ENCODE peak calls at places on chromosomes 11 and 22, in six cellular contexts. One of them, this sample, is unnamed.

GRCh38 chr11:23859087-23859486 is 637.8 kb upstream of the LUZP2 start:
- DNase-seq in adrenal gland: no peak
- DNase-seq in cardiac muscle cell: no peak
- DNase-seq in sigmoid colon: no peak
- DNase-seq in lower lobe of right lung: no peak
- DNase-seq in fibroblast of lung: no peak
- DNase-seq in this sample: no peak

GRCh38 chr11:2313051-2313951 is 11.5 kb downstream of the TSPAN32 start:
- DNase-seq in cardiac muscle cell: no peak
- DNase-seq in lower lobe of right lung: peak
- DNase-seq in sigmoid colon: peak
- DNase-seq in adrenal gland: no peak
- DNase-seq in fibroblast of lung: no peak
- DNase-seq in this sample: no peak

GRCh38 chr11:13861411-13861810 is 101.1 kb upstream of the SPON1 start:
- DNase-seq in cardiac muscle cell: no peak
- DNase-seq in adrenal gland: no peak
- DNase-seq in sigmoid colon: no peak
- DNase-seq in lower lobe of right lung: no peak
- DNase-seq in fibroblast of lung: no peak
- DNase-seq in this sample: no peak

GRCh38 chr11:7971846-7972245 is 6.6 kb upstream of the NLRP10 start:
- DNase-seq in sigmoid colon: no peak
- DNase-seq in fibroblast of lung: no peak
- DNase-seq in cardiac muscle cell: peak
- DNase-seq in adrenal gland: no peak
- DNase-seq in lower lobe of right lung: no peak
- DNase-seq in this sample: no peak

GRCh38 chr22:23751441-23751996 is 607 bp upstream of the ZNF70 start:
- DNase-seq in adrenal gland: peak
- DNase-seq in sigmoid colon: peak
- DNase-seq in cardiac muscle cell: no peak
- DNase-seq in fibroblast of lung: peak
- DNase-seq in lower lobe of right lung: no peak
- DNase-seq in this sample: no peak

GRCh38 chr11:77127969-77128691 is at the start of gene MYO7A:
- DNase-seq in adrenal gland: peak
- DNase-seq in lower lobe of right lung: no peak
- DNase-seq in cardiac muscle cell: peak
- DNase-seq in sigmoid colon: no peak
- DNase-seq in fibroblast of lung: peak
- DNase-seq in this sample: peak

GRCh38 chr22:26835929-26836528 is 178.6 kb downstream of the MIAT start:
- DNase-seq in sigmoid colon: no peak
- DNase-seq in fibroblast of lung: peak
- DNase-seq in adrenal gland: peak
- DNase-seq in lower lobe of right lung: no peak
- DNase-seq in cardiac muscle cell: peak
- DNase-seq in this sample: peak

GRCh38 chr22:49934891-49935557 is 16.6 kb downstream of the CRELD2 start:
- DNase-seq in fibroblast of lung: peak
- DNase-seq in adrenal gland: peak
- DNase-seq in lower lobe of right lung: peak
- DNase-seq in cardiac muscle cell: peak
- DNase-seq in sigmoid colon: peak
- DNase-seq in this sample: no peak

GRCh38 chr11:57379732-57380131 is 1.2 kb downstream of the PRG3 start:
- DNase-seq in sigmoid colon: no peak
- DNase-seq in adrenal gland: no peak
- DNase-seq in cardiac muscle cell: peak
- DNase-seq in fibroblast of lung: peak
- DNase-seq in lower lobe of right lung: no peak
- DNase-seq in this sample: no peak

GRCh38 chr22:49212002-49212401 is 615.7 kb downstream of the BRD1 start:
- DNase-seq in adrenal gland: peak
- DNase-seq in fibroblast of lung: no peak
- DNase-seq in cardiac muscle cell: no peak
- DNase-seq in lower lobe of right lung: peak
- DNase-seq in sigmoid colon: peak
- DNase-seq in this sample: no peak

GRCh38 chr22:47574551-47574950 is 812.1 kb downstream of the TBC1D22A start:
- DNase-seq in fibroblast of lung: no peak
- DNase-seq in adrenal gland: no peak
- DNase-seq in lower lobe of right lung: no peak
- DNase-seq in sigmoid colon: no peak
- DNase-seq in cardiac muscle cell: no peak
- DNase-seq in this sample: no peak

GRCh38 chr22:39392341-39392948 is 7.1 kb upstream of the TAB1 start:
- DNase-seq in adrenal gland: no peak
- DNase-seq in fibroblast of lung: no peak
- DNase-seq in cardiac muscle cell: peak
- DNase-seq in sigmoid colon: no peak
- DNase-seq in lower lobe of right lung: no peak
- DNase-seq in this sample: no peak

GRCh38 chr11:19697721-19698121 is 14.9 kb upstream of the NAV2 start:
- DNase-seq in lower lobe of right lung: no peak
- DNase-seq in adrenal gland: no peak
- DNase-seq in cardiac muscle cell: peak
- DNase-seq in fibroblast of lung: no peak
- DNase-seq in sigmoid colon: no peak
- DNase-seq in this sample: no peak

GRCh38 chr11:128886401-128887119 is 4.6 kb upstream of the KCNJ5 start:
- DNase-seq in fibroblast of lung: no peak
- DNase-seq in cardiac muscle cell: no peak
- DNase-seq in adrenal gland: no peak
- DNase-seq in lower lobe of right lung: no peak
- DNase-seq in sigmoid colon: no peak
- DNase-seq in this sample: no peak

GRCh38 chr22:36417281-36417686 is 29.5 kb upstream of the MYH9 start:
- DNase-seq in cardiac muscle cell: no peak
- DNase-seq in adrenal gland: peak
- DNase-seq in sigmoid colon: no peak
- DNase-seq in fibroblast of lung: peak
- DNase-seq in lower lobe of right lung: peak
- DNase-seq in this sample: no peak

GRCh38 chr11:60164550-60165075 is 18.3 kb downstream of the MS4A6A start:
- DNase-seq in lower lobe of right lung: no peak
- DNase-seq in sigmoid colon: no peak
- DNase-seq in cardiac muscle cell: no peak
- DNase-seq in adrenal gland: no peak
- DNase-seq in fibroblast of lung: no peak
- DNase-seq in this sample: no peak

GRCh38 chr11:89625171-89625570 is 84.9 kb upstream of the TRIM77 start:
- DNase-seq in adrenal gland: no peak
- DNase-seq in cardiac muscle cell: no peak
- DNase-seq in fibroblast of lung: no peak
- DNase-seq in lower lobe of right lung: no peak
- DNase-seq in sigmoid colon: no peak
- DNase-seq in this sample: no peak

GRCh38 chr11:32113200-32113599 is 22.3 kb downstream of the RCN1 start:
- DNase-seq in fibroblast of lung: peak
- DNase-seq in lower lobe of right lung: no peak
- DNase-seq in sigmoid colon: no peak
- DNase-seq in adrenal gland: no peak
- DNase-seq in cardiac muscle cell: no peak
- DNase-seq in this sample: peak

GRCh38 chr22:25111579-25112517 is 87.8 kb upstream of the CRYBB3 start:
- DNase-seq in fibroblast of lung: no peak
- DNase-seq in adrenal gland: peak
- DNase-seq in cardiac muscle cell: no peak
- DNase-seq in sigmoid colon: no peak
- DNase-seq in lower lobe of right lung: peak
- DNase-seq in this sample: no peak

GRCh38 chr11:87719311-87720073 is 455.8 kb downstream of the RAB38 start:
- DNase-seq in cardiac muscle cell: no peak
- DNase-seq in lower lobe of right lung: no peak
- DNase-seq in sigmoid colon: no peak
- DNase-seq in adrenal gland: no peak
- DNase-seq in fibroblast of lung: no peak
- DNase-seq in this sample: no peak

GRCh38 chr22:31625661-31626426 is 36.2 kb downstream of the PISD start:
- DNase-seq in cardiac muscle cell: peak
- DNase-seq in fibroblast of lung: no peak
- DNase-seq in lower lobe of right lung: no peak
- DNase-seq in sigmoid colon: peak
- DNase-seq in adrenal gland: peak
- DNase-seq in this sample: peak

DNA sequence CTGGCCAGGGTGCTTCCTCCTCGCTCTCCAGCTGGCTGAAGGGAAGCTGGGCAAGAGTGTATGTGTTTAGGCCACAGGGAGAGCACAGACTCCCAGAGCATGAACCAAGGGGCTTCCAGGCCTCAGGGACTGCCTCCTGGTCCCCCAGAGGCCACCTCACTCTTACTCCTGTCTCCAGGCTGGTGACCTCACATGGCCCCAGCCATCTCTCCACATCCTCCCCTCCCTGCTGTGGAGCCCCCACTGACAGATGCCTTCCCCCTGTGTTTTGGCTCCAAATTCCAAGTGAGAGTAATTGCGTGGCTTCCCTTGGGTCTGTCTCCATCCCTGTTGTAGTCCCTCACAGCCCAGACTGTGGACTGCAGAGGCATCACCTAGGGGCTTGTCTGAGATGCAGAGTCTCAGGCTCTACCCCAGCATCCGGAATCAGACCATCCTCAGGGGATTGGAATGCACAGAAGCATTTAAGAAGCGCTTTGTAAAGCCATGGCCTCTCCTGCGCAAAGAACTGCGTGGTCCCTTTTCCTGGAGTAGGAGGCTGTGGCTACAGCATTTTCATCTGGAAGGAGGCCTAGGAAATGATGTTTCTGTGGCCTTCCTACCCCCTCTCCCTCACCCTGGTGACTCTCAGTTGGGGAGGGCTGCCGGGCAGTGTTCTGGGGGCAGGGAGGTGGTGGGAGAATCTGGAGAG is 91.1 kb downstream of the ATXN10 start:
- DNase-seq in sigmoid colon: no peak
- DNase-seq in fibroblast of lung: no peak
- DNase-seq in cardiac muscle cell: no peak
- DNase-seq in adrenal gland: no peak
- DNase-seq in lower lobe of right lung: no peak
- DNase-seq in this sample: no peak
- H3K27ac ChIP-seq in sigmoid colon: peak
- H3K27ac ChIP-seq in fibroblast of lung: no peak
- H3K27ac ChIP-seq in cardiac muscle cell: peak
- H3K27ac ChIP-seq in adrenal gland: no peak
- H3K27ac ChIP-seq in lower lobe of right lung: no peak
- H3K27ac ChIP-seq in this sample: no peak

DNA sequence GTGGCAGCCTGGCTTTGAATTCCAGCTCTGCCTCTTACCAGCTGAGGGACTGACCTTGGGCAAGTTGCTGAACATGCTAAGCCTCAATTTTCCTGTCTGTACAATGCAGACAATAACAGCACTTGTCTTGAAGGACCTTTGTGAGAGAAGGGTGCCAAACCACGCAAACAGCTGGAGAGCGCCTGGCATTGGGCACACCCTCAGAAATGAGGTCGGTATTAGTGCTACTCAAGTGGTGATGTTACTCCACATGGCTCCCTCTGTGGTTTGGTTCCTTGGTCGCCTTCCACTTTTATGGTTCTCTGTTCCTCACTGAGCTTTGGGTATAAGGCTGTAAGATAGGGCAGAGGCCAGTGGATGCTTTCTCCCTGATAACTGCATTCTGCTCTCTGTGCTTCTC is 8.2 kb downstream of the UBASH3B start:
- DNase-seq in sigmoid colon: no peak
- DNase-seq in adrenal gland: no peak
- DNase-seq in fibroblast of lung: no peak
- DNase-seq in cardiac muscle cell: no peak
- DNase-seq in lower lobe of right lung: no peak
- DNase-seq in this sample: no peak
- H3K27ac ChIP-seq in sigmoid colon: no peak
- H3K27ac ChIP-seq in adrenal gland: no peak
- H3K27ac ChIP-seq in fibroblast of lung: no peak
- H3K27ac ChIP-seq in cardiac muscle cell: no peak
- H3K27ac ChIP-seq in lower lobe of right lung: no peak
- H3K27ac ChIP-seq in this sample: no peak

GRCh38 chr22:41654322-41654721 is 33.2 kb downstream of the XRCC6 start:
- DNase-seq in fibroblast of lung: no peak
- DNase-seq in cardiac muscle cell: no peak
- DNase-seq in lower lobe of right lung: no peak
- DNase-seq in adrenal gland: no peak
- DNase-seq in sigmoid colon: no peak
- DNase-seq in this sample: no peak

GRCh38 chr22:41659941-41660340 is 28.7 kb downstream of the SNU13 start:
- DNase-seq in cardiac muscle cell: no peak
- DNase-seq in adrenal gland: no peak
- DNase-seq in lower lobe of right lung: no peak
- DNase-seq in sigmoid colon: no peak
- DNase-seq in fibroblast of lung: no peak
- DNase-seq in this sample: no peak

GRCh38 chr22:41657709-41658108 is 31.0 kb downstream of the SNU13 start:
- DNase-seq in fibroblast of lung: no peak
- DNase-seq in lower lobe of right lung: no peak
- DNase-seq in sigmoid colon: no peak
- DNase-seq in adrenal gland: no peak
- DNase-seq in cardiac muscle cell: no peak
- DNase-seq in this sample: no peak

GRCh38 chr22:41658869-41659268 is 29.8 kb downstream of the SNU13 start:
- DNase-seq in cardiac muscle cell: no peak
- DNase-seq in lower lobe of right lung: no peak
- DNase-seq in adrenal gland: no peak
- DNase-seq in sigmoid colon: no peak
- DNase-seq in fibroblast of lung: no peak
- DNase-seq in this sample: no peak

DNA sequence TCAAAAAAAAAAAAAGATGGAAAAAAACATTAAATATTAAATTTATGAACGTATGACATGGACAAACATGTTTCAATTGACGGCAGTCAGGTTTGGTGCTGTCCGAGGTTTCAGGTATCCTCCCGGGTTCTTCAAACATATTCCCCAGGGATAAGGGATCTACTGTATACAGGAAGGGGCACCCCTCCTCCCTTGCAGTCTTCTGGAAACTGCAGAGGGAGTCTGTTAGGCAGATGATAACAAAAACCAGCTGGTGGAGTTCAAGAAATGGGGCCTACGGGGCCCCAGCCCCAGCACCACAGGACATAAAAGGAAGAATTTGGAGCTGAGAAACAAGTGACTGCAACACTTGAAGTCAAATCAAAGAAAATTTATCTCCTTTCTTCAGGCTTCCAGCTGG is 32.2 kb downstream of the SNU13 start:
- DNase-seq in lower lobe of right lung: no peak
- DNase-seq in cardiac muscle cell: peak
- DNase-seq in sigmoid colon: no peak
- DNase-seq in fibroblast of lung: peak
- DNase-seq in adrenal gland: no peak
- DNase-seq in this sample: no peak
- H3K27ac ChIP-seq in lower lobe of right lung: no peak
- H3K27ac ChIP-seq in cardiac muscle cell: no peak
- H3K27ac ChIP-seq in sigmoid colon: no peak
- H3K27ac ChIP-seq in fibroblast of lung: no peak
- H3K27ac ChIP-seq in adrenal gland: no peak
- H3K27ac ChIP-seq in this sample: no peak

DNA sequence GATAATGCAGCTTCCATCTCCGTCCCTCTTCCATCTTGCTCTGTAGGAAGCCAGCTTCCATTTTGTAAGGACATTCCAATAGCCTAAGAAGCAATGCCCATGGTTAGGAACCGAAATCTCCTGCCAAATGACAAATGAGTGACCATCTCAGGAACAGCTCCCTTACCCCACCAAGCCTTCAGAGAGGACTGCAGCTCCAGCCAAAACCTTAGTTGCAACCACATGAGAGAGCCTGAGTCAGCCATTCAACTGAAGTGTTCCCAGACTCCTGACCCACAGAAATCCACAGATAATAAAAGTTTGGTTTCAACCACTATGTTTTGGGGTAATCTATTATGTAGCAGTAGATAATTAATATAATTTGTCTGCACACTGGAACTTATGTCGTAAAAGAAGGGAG is 51.7 kb upstream of the LDLRAD3 start:
- DNase-seq in lower lobe of right lung: no peak
- DNase-seq in cardiac muscle cell: no peak
- DNase-seq in sigmoid colon: no peak
- DNase-seq in fibroblast of lung: no peak
- DNase-seq in adrenal gland: no peak
- DNase-seq in this sample: no peak
- H3K27ac ChIP-seq in lower lobe of right lung: no peak
- H3K27ac ChIP-seq in cardiac muscle cell: no peak
- H3K27ac ChIP-seq in sigmoid colon: no peak
- H3K27ac ChIP-seq in fibroblast of lung: no peak
- H3K27ac ChIP-seq in adrenal gland: no peak
- H3K27ac ChIP-seq in this sample: no peak

This sample was measured in brain microvascular endothelial cell.